ENCODE peak calls at places on chromosomes 4 and X, in six cellular contexts. I is heart left ventricle, Y is HepG2, G is right lobe of liver, N is A549, R is gastrocnemius medialis. Z is an unnamed sample.

GRCh38 chr4:112736718-112737135 is 99.8 kb downstream of the LARP7 start:
- ATAC-seq in I (no peak), Y (no peak), G (no peak), N (no peak), R (no peak), Z (no peak)

GRCh38 chr4:2365054-2365912 is 53.2 kb downstream of the ZFYVE28 start:
- ATAC-seq in I (peak), Y (no peak), G (no peak), N (no peak), R (no peak), Z (no peak)

GRCh38 chrX:136157187-136157586 is 9.9 kb downstream of the FHL1 start:
- ATAC-seq in I (no peak), Y (no peak), G (no peak), N (no peak), R (no peak), Z (no peak)

GRCh38 chrX:44042731-44043130 is 69.5 kb upstream of the NDP start:
- ATAC-seq in I (no peak), Y (no peak), G (no peak), N (no peak), R (no peak), Z (no peak)

GRCh38 chrX:18424482-18425198 is 768 bp upstream of the CDKL5 start:
- ATAC-seq in I (peak), Y (peak), G (peak), N (peak), R (no peak), Z (peak)

GRCh38 chr4:159024266-159024665 is 78.6 kb upstream of the RAPGEF2 start:
- ATAC-seq in I (no peak), Y (no peak), G (no peak), N (no peak), R (no peak), Z (no peak)

GRCh38 chr4:107497054-107497453 is 223.0 kb downstream of the PAPSS1 start:
- ATAC-seq in I (no peak), Y (no peak), G (no peak), N (no peak), R (no peak), Z (no peak)

GRCh38 chr4:74133786-74134499 is 24.0 kb upstream of the MTHFD2L start:
- ATAC-seq in I (peak), Y (peak), G (peak), N (peak), R (peak), Z (peak)

GRCh38 chr4:182483685-182484084 is 240.5 kb downstream of the TENM3 start:
- ATAC-seq in I (no peak), Y (no peak), G (no peak), N (no peak), R (no peak), Z (no peak)

GRCh38 chr4:113125418-113125817 is 76.0 kb downstream of the ANK2 start:
- ATAC-seq in I (no peak), Y (no peak), G (no peak), N (no peak), R (no peak), Z (no peak)

GRCh38 chr4:25527044-25527443 is 128.6 kb upstream of the SLC34A2 start:
- ATAC-seq in I (no peak), Y (no peak), G (no peak), N (no peak), R (no peak), Z (no peak)

GRCh38 chr4:84937381-84937977 is 29.0 kb downstream of the WDFY3 start:
- ATAC-seq in I (peak), Y (no peak), G (peak), N (no peak), R (no peak), Z (no peak)

GRCh38 chrX:32995427-32995826 is 215.9 kb downstream of the DMD start:
- ATAC-seq in I (peak), Y (no peak), G (no peak), N (no peak), R (peak), Z (no peak)

GRCh38 chr4:123411976-123412589 is 15.5 kb downstream of the SPRY1 start:
- ATAC-seq in I (no peak), Y (no peak), G (peak), N (no peak), R (no peak), Z (no peak)

GRCh38 chr4:87377816-87378215 is 13.2 kb downstream of the HSD17B11 start:
- ATAC-seq in I (no peak), Y (no peak), G (no peak), N (no peak), R (no peak), Z (no peak)

GRCh38 chr4:147361726-147362125 is 119.2 kb upstream of the EDNRA start:
- ATAC-seq in I (peak), Y (no peak), G (no peak), N (peak), R (peak), Z (peak)

GRCh38 chr4:147786031-147786430 is 54.1 kb downstream of the ARHGAP10 start:
- ATAC-seq in I (peak), Y (no peak), G (no peak), N (no peak), R (no peak), Z (no peak)

GRCh38 chrX:136189222-136189621 is 41.9 kb downstream of the FHL1 start:
- ATAC-seq in I (peak), Y (no peak), G (peak), N (no peak), R (no peak), Z (no peak)

GRCh38 chr4:139700568-139700967 is 34.9 kb downstream of the MGST2 start:
- ATAC-seq in I (no peak), Y (no peak), G (no peak), N (no peak), R (no peak), Z (no peak)

GRCh38 chr4:122548886-122549630 is 71.8 kb downstream of the IL21 start:
- ATAC-seq in I (no peak), Y (no peak), G (no peak), N (no peak), R (no peak), Z (no peak)

GRCh38 chr4:7792616-7793015 is 147.0 kb downstream of the AFAP1 start:
- ATAC-seq in I (no peak), Y (no peak), G (no peak), N (no peak), R (no peak), Z (no peak)

GRCh38 chr4:48681856-48682255 is 98.2 kb downstream of the FRYL start:
- ATAC-seq in I (peak), Y (no peak), G (peak), N (no peak), R (no peak), Z (no peak)

GRCh38 chr4:70640192-70640591 is 11.6 kb downstream of the ENAM start:
- ATAC-seq in I (no peak), Y (no peak), G (no peak), N (no peak), R (no peak), Z (no peak)

GRCh38 chrX:30895331-30895730 is 6.3 kb upstream of the TAB3 start:
- ATAC-seq in I (no peak), Y (peak), G (no peak), N (no peak), R (no peak), Z (no peak)

GRCh38 chr4:33407496-33407895 is 2687.3 kb downstream of the PCDH7 start:
- ATAC-seq in I (no peak), Y (no peak), G (no peak), N (no peak), R (no peak), Z (no peak)

GRCh38 chr4:37865450-37865849 is 25.4 kb upstream of the TBC1D1 start:
- ATAC-seq in I (peak), Y (no peak), G (peak), N (no peak), R (no peak), Z (peak)

GRCh38 chrX:13026877-13027652 is 17.4 kb downstream of the FAM9C start:
- ATAC-seq in I (no peak), Y (no peak), G (no peak), N (no peak), R (no peak), Z (no peak)

GRCh38 chr4:105075045-105075444 is 71.6 kb upstream of the TET2 start:
- ATAC-seq in I (no peak), Y (no peak), G (no peak), N (no peak), R (no peak), Z (no peak)

GRCh38 chr4:26992657-26993361 is 132.2 kb downstream of the STIM2 start:
- ATAC-seq in I (peak), Y (no peak), G (peak), N (no peak), R (no peak), Z (peak)

GRCh38 chr4:79292008-79292407 is 33.9 kb downstream of the NAA11 start:
- ATAC-seq in I (no peak), Y (no peak), G (no peak), N (no peak), R (no peak), Z (no peak)

GRCh38 chrX:1418901-1419544 is 27.1 kb upstream of the SLC25A6 start:
- ATAC-seq in I (no peak), Y (peak), G (no peak), N (peak), R (no peak), Z (no peak)

GRCh38 chrX:147776988-147777387 is 134.7 kb upstream of the FMR1 start:
- ATAC-seq in I (no peak), Y (no peak), G (no peak), N (no peak), R (no peak), Z (no peak)

GRCh38 chrX:153667281-153667831 is 6.3 kb downstream of the PNCK start:
- ATAC-seq in I (no peak), Y (peak), G (no peak), N (peak), R (no peak), Z (no peak)

GRCh38 chr4:43360296-43360695 is 467.8 kb downstream of the GRXCR1 start:
- ATAC-seq in I (no peak), Y (peak), G (no peak), N (no peak), R (no peak), Z (no peak)

DNA sequence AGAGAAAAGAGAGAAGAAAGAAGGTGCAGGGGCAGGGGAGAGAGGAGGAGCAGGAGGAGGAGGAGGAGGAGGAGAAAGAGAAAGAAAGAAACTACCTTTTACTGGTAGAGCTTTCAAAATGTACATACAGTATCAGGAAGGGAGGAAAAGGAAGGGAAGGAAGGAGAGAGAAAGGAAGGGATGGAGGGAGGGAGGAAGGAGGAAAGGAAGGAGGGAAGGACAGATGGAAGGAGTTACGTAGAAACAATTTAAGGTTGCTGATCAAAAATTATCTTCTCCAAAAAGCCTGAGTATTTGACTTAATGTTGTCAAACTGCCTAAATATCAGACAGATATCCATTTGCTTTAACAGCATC is 13.4 kb downstream of the TBC1D9 start:
- ATAC-seq in I (no peak), Y (no peak), G (no peak), N (no peak), R (no peak), Z (no peak)
- H3K27ac ChIP-seq in I (no peak), Y (peak), G (no peak), N (peak), R (no peak), Z (no peak)

DNA sequence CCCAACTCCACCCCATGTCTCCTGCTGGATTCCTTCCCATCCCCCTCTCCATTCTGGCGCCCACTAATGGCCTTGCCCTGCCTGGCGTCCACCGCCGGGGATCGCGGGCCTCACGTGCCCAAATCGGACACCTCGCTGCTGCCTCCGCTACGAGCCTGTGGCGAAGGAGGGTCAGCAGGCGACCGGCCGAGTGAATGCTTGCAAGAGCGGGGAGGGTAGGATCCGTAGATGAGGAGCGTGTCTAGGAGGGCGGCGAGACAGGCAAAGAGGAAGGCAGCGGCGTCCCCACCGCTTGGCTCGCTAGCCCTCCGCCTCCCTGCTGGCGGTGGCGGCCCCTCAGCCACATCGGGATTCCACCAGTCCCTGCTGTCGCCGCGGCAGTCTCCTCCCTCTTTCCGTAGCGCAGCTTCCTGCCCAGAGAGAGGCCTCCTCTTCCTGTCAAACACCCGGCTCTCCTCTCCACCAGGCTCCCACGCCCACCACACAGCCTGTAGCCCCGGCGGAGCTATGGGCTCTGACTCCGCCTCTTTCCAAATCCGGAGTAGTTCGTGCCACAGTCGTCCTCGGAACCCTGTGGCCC is at the start of gene SPIN2B:
- ATAC-seq in I (peak), Y (peak), G (peak), N (peak), R (peak), Z (peak)
- TF ChIP-seq POLR2A in I (peak), Y (peak), G (peak), N (peak), R (peak), Z (peak)

GRCh38 chrX:39815621-39816020 is 282.1 kb downstream of the BCOR start:
- ATAC-seq in I (no peak), Y (no peak), G (no peak), N (no peak), R (no peak), Z (no peak)
- H3K27ac ChIP-seq in I (no peak), Y (no peak), G (no peak), N (peak), R (no peak), Z (no peak)

DNA sequence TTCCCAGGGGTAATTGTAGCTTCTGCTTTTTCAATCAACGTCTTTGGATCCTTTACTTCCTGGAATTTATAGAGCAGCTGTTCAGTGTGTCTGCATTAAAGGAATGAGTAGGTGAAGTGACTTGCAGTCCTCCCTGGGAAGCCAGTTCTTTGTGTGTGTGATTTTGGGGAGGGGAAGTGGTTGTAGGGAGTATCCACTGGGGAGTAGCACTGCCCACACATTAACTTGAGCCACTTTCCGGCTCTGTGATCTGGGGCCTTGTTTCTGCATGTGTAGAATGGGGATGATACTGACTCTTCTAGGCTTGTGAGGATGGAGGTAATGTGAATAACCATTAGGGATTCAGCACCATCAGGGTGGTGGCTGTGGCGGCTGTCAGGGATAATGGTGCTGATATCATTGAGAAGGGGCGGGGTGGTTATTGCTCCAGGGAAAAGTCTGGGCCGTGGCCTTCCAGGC is 54.7 kb downstream of the TMEM131L start:
- ATAC-seq in I (peak), Y (no peak), G (no peak), N (no peak), R (no peak), Z (no peak)
- TF ChIP-seq POLR2A in I (no peak), Y (no peak), G (no peak), N (no peak), R (no peak), Z (no peak)

GRCh38 chr4:10079256-10079655 is 37.3 kb downstream of the WDR1 start:
- ATAC-seq in I (no peak), Y (no peak), G (no peak), N (no peak), R (no peak), Z (no peak)

GRCh38 chr4:10078481-10079233 is 37.9 kb downstream of the WDR1 start:
- ATAC-seq in I (no peak), Y (no peak), G (no peak), N (no peak), R (no peak), Z (no peak)

GRCh38 chr4:10077101-10077491 is 39.5 kb downstream of the WDR1 start:
- ATAC-seq in I (no peak), Y (no peak), G (no peak), N (no peak), R (no peak), Z (no peak)

GRCh38 chr4:10075953-10076391 is 40.6 kb downstream of the WDR1 start:
- ATAC-seq in I (peak), Y (no peak), G (peak), N (peak), R (no peak), Z (no peak)

DNA sequence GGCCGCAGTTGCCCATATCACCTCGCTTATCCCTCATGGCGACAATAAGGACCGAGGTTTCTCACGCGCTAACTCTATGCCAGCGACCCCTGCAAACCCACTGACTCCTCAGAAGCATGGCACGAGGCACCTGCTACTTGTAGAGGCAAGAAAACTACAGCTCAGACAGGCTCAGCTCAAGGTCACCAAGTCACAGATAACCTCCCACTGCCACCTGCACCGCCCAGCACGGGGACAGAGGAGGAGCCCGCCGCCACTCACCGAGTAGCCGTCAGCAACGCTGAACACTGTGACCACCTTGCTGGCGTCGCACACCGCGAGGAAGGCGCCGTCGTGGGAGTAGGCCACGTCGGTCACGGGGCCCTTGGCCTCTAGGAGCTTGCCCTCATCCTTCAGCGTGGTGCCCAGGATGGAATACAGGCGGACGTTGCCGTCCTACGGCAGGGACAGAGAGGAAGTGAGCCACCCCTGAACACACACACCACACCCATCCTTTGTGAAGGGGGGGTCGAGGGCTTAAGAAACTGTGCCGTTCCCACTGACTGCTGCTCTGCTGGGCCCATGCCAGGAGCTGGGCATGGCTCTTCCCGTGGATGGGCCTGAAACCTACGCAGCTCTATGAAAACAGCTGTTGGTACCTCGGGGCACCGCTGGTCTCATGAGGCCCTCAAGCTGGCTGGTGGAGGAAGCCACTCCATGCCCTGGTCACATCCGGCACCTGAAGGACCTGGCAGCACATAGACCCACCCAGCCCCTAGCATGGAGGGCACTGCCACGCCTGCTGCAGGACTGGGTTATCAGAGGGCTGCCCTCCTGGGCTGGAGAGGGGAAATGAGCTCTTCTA is 38.9 kb downstream of the WDR1 start:
- ATAC-seq in I (peak), Y (no peak), G (no peak), N (peak), R (no peak), Z (peak)
- H3K27ac ChIP-seq in I (peak), Y (no peak), G (no peak), N (no peak), R (peak), Z (no peak)

DNA sequence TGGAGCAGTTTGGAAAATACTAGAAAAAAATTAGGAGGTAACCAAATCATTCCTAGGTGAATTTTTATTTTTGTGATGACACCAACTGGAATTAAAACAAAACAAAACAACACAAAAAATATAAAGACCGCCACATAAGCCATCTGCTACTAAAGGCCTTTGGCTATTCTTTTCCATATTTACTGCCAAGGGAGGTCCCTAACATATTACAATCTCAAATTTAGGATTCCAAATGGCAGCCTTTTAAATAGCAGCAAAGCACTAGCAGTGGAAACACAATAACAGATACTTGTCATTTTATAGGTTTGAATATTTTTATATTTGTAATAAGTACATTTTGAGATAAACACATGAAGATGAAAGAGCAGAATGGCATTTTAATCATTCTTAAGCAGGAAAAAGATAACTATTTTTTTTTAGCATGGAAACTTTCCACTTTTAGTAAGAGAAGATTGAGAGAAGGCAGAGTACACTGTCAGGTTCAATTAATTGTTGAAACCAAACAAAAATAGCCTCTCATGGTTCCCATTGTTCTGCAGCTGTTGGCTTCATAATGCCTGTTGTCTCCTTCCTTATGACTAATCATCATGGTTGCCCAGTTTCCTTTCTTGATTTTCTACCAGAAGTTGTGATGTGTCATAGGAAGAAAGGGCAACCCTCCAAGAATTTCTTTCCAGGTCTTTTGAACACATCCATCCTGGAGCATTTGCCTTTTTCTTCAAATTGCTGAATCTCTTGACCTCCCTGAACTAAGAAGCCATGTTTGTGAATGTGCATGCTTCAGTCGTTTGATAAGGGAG is 219.0 kb upstream of the EMCN start:
- ATAC-seq in I (peak), Y (no peak), G (peak), N (no peak), R (peak), Z (peak)
- TF ChIP-seq POLR2A in I (no peak), Y (no peak), G (no peak), N (no peak), R (no peak), Z (no peak)

DNA sequence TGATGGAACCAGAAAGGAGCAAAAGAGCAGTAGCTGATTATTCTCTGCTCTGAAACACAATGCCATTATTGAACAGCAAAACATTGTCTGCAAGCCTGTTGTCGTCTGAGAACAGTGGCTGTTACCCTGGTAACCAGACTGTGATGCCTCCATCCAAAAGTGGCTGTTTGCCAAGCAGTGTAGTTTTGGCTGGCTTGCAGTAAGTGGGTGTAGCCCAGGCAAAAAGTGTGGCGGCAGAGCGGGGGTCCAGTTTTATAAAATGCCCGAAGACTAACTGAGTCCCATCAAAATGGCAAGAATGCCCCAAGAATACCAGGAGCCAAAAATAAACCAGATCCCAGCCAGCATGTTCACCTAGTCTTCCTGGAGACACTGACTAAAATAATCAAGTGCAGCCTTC is 2.5 kb downstream of the PLP1 start:
- ATAC-seq in I (no peak), Y (no peak), G (no peak), N (no peak), R (no peak), Z (no peak)
- H3K27ac ChIP-seq in I (no peak), Y (no peak), G (no peak), N (no peak), R (no peak), Z (no peak)